ENCODE peak calls at places on chromosomes 3 and 15, in four cellular contexts. One of them, this sample, is unnamed.
A peak's percentile ranks its signal among the peaks of the same experiment; 100 is the strongest.

GRCh38 chr3:137062250-137062649 is 104.5 kb downstream of the IL20RB start:
- DNase-seq in H1: no peak
- DNase-seq in GM12878: peak; percentile 47
- DNase-seq in SK-N-SH: no peak
- DNase-seq in this sample: no peak

GRCh38 chr15:64828985-64829384 is 3.5 kb upstream of the PIF1 start:
- DNase-seq in GM12878: no peak
- DNase-seq in SK-N-SH: no peak
- DNase-seq in H1: no peak
- DNase-seq in this sample: no peak

GRCh38 chr3:61796088-61796680 is 234.8 kb downstream of the PTPRG start:
- DNase-seq in SK-N-SH: no peak
- DNase-seq in GM12878: no peak
- DNase-seq in H1: no peak
- DNase-seq in this sample: no peak

GRCh38 chr3:156689589-156689988 is 15.2 kb downstream of the TIPARP start:
- DNase-seq in SK-N-SH: no peak
- DNase-seq in GM12878: no peak
- DNase-seq in H1: no peak
- DNase-seq in this sample: peak; percentile 26

GRCh38 chr3:117486709-117487394 is 777.3 kb downstream of the TUSC7 start:
- DNase-seq in H1: no peak
- DNase-seq in SK-N-SH: peak; percentile 6
- DNase-seq in GM12878: peak; percentile 40
- DNase-seq in this sample: no peak

GRCh38 chr3:156131799-156132198 is 11.4 kb downstream of the KCNAB1 start:
- DNase-seq in SK-N-SH: no peak
- DNase-seq in GM12878: no peak
- DNase-seq in H1: no peak
- DNase-seq in this sample: no peak

GRCh38 chr15:38886315-38887163 is 321.9 kb upstream of the RASGRP1 start:
- DNase-seq in GM12878: no peak
- DNase-seq in H1: no peak
- DNase-seq in SK-N-SH: no peak
- DNase-seq in this sample: no peak

GRCh38 chr15:101107625-101108457 is 144.0 kb downstream of the CHSY1 start:
- DNase-seq in H1: no peak
- DNase-seq in SK-N-SH: no peak
- DNase-seq in GM12878: no peak
- DNase-seq in this sample: peak; percentile 41

GRCh38 chr3:45210308-45211038 is 15.6 kb downstream of the TMEM158 start:
- DNase-seq in GM12878: no peak
- DNase-seq in H1: peak; percentile 46
- DNase-seq in SK-N-SH: peak; percentile 75
- DNase-seq in this sample: peak; percentile 88

GRCh38 chr3:44058022-44058867 is 183.4 kb upstream of the TOPAZ1 start:
- DNase-seq in SK-N-SH: no peak
- DNase-seq in H1: no peak
- DNase-seq in GM12878: peak; percentile 87
- DNase-seq in this sample: no peak

GRCh38 chr3:142337994-142338393 is 109.8 kb downstream of the XRN1 start:
- DNase-seq in GM12878: no peak
- DNase-seq in H1: no peak
- DNase-seq in SK-N-SH: no peak
- DNase-seq in this sample: no peak

GRCh38 chr3:173411288-173412064 is 13.9 kb downstream of the NLGN1 start:
- DNase-seq in SK-N-SH: peak; percentile 37
- DNase-seq in H1: no peak
- DNase-seq in GM12878: no peak
- DNase-seq in this sample: peak; percentile 4

GRCh38 chr3:108501538-108501937 is 8.9 kb downstream of the MYH15 start:
- DNase-seq in GM12878: no peak
- DNase-seq in SK-N-SH: no peak
- DNase-seq in H1: no peak
- DNase-seq in this sample: no peak

GRCh38 chr3:43691120-43692002 is 623 bp downstream of the ABHD5 start:
- DNase-seq in GM12878: no peak
- DNase-seq in SK-N-SH: peak; percentile 73
- DNase-seq in H1: no peak
- DNase-seq in this sample: peak; percentile 91

GRCh38 chr3:110598847-110599490 is 472.6 kb upstream of the NECTIN3 start:
- DNase-seq in SK-N-SH: no peak
- DNase-seq in GM12878: no peak
- DNase-seq in H1: no peak
- DNase-seq in this sample: no peak

GRCh38 chr3:117261907-117262518 is 552.4 kb downstream of the TUSC7 start:
- DNase-seq in SK-N-SH: no peak
- DNase-seq in H1: no peak
- DNase-seq in GM12878: no peak
- DNase-seq in this sample: no peak

GRCh38 chr3:9843715-9844438 is at the start of gene RPUSD3:
- DNase-seq in GM12878: peak; percentile 79
- DNase-seq in H1: peak; percentile 93
- DNase-seq in SK-N-SH: peak; percentile 100
- DNase-seq in this sample: peak; percentile 100

GRCh38 chr3:37054370-37054769 is 61.1 kb downstream of the MLH1 start:
- DNase-seq in SK-N-SH: no peak
- DNase-seq in GM12878: peak; percentile 32
- DNase-seq in H1: no peak
- DNase-seq in this sample: peak; percentile 42

GRCh38 chr3:194424953-194425352 is 25.9 kb upstream of the GP5 start:
- DNase-seq in H1: no peak
- DNase-seq in GM12878: no peak
- DNase-seq in SK-N-SH: no peak
- DNase-seq in this sample: no peak

GRCh38 chr3:35745802-35746484 is 106.6 kb downstream of the ARPP21 start:
- DNase-seq in H1: no peak
- DNase-seq in SK-N-SH: no peak
- DNase-seq in GM12878: no peak
- DNase-seq in this sample: no peak

GRCh38 chr3:15654891-15655290 is 53.3 kb downstream of the BTD start:
- DNase-seq in SK-N-SH: no peak
- DNase-seq in GM12878: no peak
- DNase-seq in H1: no peak
- DNase-seq in this sample: no peak

GRCh38 chr15:60704129-60704528 is 225.2 kb upstream of the ICE2 start:
- DNase-seq in H1: no peak
- DNase-seq in GM12878: no peak
- DNase-seq in SK-N-SH: no peak
- DNase-seq in this sample: no peak

GRCh38 chr15:74319596-74320357 is 47.7 kb downstream of the CYP11A1 start:
- DNase-seq in SK-N-SH: peak; percentile 38
- DNase-seq in H1: no peak
- DNase-seq in GM12878: no peak
- DNase-seq in this sample: no peak

GRCh38 chr15:81255596-81255995 is 58.9 kb downstream of the IL16 start:
- DNase-seq in GM12878: no peak
- DNase-seq in H1: no peak
- DNase-seq in SK-N-SH: no peak
- DNase-seq in this sample: no peak

GRCh38 chr3:137071104-137071503 is 113.3 kb downstream of the IL20RB start:
- DNase-seq in H1: no peak
- DNase-seq in GM12878: no peak
- DNase-seq in SK-N-SH: peak; percentile 14
- DNase-seq in this sample: no peak

GRCh38 chr15:72463702-72464101 is 10.4 kb upstream of the ARIH1 start:
- DNase-seq in SK-N-SH: no peak
- DNase-seq in H1: no peak
- DNase-seq in GM12878: no peak
- DNase-seq in this sample: no peak

GRCh38 chr3:36796896-36797295 is 32.5 kb upstream of the DCLK3 start:
- DNase-seq in H1: no peak
- DNase-seq in SK-N-SH: no peak
- DNase-seq in GM12878: no peak
- DNase-seq in this sample: no peak

GRCh38 chr15:27853624-27854455 is 245.3 kb downstream of the OCA2 start:
- DNase-seq in GM12878: no peak
- DNase-seq in SK-N-SH: no peak
- DNase-seq in H1: no peak
- DNase-seq in this sample: no peak

GRCh38 chr15:49706805-49707204 is 86.0 kb downstream of the DTWD1 start:
- DNase-seq in H1: no peak
- DNase-seq in SK-N-SH: no peak
- DNase-seq in GM12878: no peak
- DNase-seq in this sample: no peak

GRCh38 chr15:69973102-69973714 is 124.5 kb downstream of the TLE3 start:
- DNase-seq in GM12878: no peak
- DNase-seq in SK-N-SH: no peak
- DNase-seq in H1: no peak
- DNase-seq in this sample: peak; percentile 35

GRCh38 chr3:124599779-124600693 is 130.2 kb upstream of the UMPS start:
- DNase-seq in GM12878: no peak
- DNase-seq in SK-N-SH: no peak
- DNase-seq in H1: no peak
- DNase-seq in this sample: no peak

GRCh38 chr3:127572186-127572585 is 18.3 kb downstream of the TPRA1 start:
- DNase-seq in GM12878: no peak
- DNase-seq in H1: no peak
- DNase-seq in SK-N-SH: no peak
- DNase-seq in this sample: no peak
- TF ChIP-seq NRF1 in GM12878: no peak
- TF ChIP-seq NRF1 in H1: no peak
- TF ChIP-seq NRF1 in SK-N-SH: no peak
- TF ChIP-seq NRF1 in this sample: no peak

GRCh38 chr3:187120324-187120723 is 19.0 kb downstream of the RPL39L start:
- DNase-seq in GM12878: no peak
- DNase-seq in H1: no peak
- DNase-seq in SK-N-SH: no peak
- DNase-seq in this sample: no peak
- H3K4me2 ChIP-seq in GM12878: no peak overlapping the region
- H3K4me2 ChIP-seq in H1: no peak overlapping the region
- H3K4me2 ChIP-seq in SK-N-SH: no peak overlapping the region
- H3K4me2 ChIP-seq in this sample: no peak overlapping the region

GRCh38 chr3:65107174-65107573 is 419.4 kb upstream of the ADAMTS9 start:
- DNase-seq in SK-N-SH: no peak
- DNase-seq in GM12878: no peak
- DNase-seq in H1: no peak
- DNase-seq in this sample: no peak
- TF ChIP-seq NRF1 in SK-N-SH: no peak
- TF ChIP-seq NRF1 in GM12878: no peak
- TF ChIP-seq NRF1 in H1: no peak
- TF ChIP-seq NRF1 in this sample: no peak

GRCh38 chr3:47910233-47910632 is 106.0 kb downstream of the MAP4 start:
- DNase-seq in SK-N-SH: no peak
- DNase-seq in GM12878: no peak
- DNase-seq in H1: no peak
- DNase-seq in this sample: peak; percentile 25
- H3K4me2 ChIP-seq in SK-N-SH: peak overlapping the region; percentile 65
- H3K4me2 ChIP-seq in GM12878: no peak overlapping the region
- H3K4me2 ChIP-seq in H1: no peak overlapping the region
- H3K4me2 ChIP-seq in this sample: no peak overlapping the region

DNA sequence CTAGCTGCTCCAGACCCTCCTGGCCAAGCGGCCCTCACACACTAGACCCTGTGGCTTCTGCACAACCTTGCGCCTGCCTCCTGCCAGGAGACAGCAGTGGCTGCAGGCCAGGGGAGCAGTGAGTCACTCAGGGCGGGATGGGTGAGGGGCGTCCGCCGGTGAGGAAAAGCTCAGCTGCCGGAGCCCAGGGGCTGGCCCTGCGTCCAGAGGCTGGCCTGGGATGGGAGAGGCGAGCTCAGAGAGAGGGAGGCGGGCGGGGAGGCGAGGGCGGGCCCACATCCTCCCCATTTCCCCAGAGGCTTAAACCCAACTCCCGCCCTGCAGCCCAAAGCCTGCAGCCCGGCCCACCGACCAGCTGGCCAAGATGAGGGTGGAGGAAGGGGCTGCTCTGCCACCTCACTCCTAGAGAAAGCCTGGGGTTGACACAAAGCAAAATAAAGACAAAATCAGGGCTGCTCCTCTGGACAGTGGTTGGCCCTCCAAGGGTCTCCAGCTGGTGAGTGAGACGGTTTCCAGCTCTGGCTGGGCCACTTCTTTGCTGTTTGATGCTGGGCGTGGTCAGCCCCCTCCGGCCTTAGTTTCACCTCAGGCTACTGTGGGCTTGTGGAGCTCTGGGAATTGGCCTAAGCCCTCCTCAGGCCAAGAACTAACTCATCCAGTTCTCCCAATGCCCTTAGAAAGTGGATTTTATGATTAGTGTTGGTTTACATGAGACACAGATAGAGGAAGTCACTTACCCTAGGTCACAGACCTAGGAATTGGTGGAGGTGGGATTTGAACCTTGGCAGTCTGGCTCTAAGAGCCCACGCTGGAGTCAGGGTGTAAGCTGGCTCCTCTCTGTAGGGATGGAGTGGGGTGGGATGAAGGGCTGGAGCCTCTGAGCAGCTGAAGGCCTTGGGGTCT is 50.6 kb downstream of the IQSEC1 start:
- DNase-seq in H1: peak; percentile 31
- DNase-seq in SK-N-SH: peak; percentile 90
- DNase-seq in GM12878: no peak
- DNase-seq in this sample: peak; percentile 58
- TF ChIP-seq NRF1 in H1: no peak
- TF ChIP-seq NRF1 in SK-N-SH: no peak
- TF ChIP-seq NRF1 in GM12878: no peak
- TF ChIP-seq NRF1 in this sample: no peak

DNA sequence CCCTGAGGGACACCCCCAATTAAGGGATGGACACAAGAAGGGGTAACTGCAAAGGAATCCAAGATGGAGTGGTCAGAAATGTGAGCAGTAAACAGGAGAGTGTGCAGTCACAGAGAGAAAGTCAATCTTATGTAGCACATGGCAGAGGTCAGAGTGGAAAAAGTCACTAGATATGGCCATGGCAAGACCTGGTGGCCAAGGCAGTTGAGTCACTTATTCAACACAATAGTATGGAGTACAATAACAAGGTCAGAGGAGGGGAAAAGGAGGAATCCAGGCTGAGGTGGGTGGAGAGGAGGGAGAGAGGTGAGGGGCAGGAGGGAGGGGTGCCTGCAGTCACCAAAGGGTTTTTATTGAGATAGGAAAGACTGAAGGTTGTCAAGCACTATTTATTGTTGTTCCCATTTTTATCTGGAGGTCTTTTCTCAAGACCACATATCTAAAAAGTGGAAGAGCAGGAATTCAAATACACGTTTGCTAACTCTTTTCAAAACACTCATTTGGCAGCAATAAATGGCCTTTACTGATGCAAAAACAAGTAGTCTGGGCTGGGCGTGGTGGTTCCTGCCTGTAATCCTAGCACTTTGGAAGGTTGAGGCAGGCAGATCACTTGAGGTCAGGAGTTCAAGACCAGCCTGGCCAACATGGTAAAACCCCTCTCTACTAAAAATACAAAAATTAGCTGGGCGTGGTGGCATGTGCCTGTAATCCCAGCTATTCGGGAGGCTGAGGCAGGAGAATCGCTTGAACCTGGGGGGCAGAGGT is 53.3 kb upstream of the ARHGEF3 start:
- DNase-seq in GM12878: no peak
- DNase-seq in SK-N-SH: no peak
- DNase-seq in H1: no peak
- DNase-seq in this sample: no peak
- H3K4me2 ChIP-seq in GM12878: no peak overlapping the region
- H3K4me2 ChIP-seq in SK-N-SH: no peak overlapping the region
- H3K4me2 ChIP-seq in H1: no peak overlapping the region
- H3K4me2 ChIP-seq in this sample: no peak overlapping the region

This sample was measured in K562.